ENCODE peak calls at places on chromosomes 11 and 22, in seven cellular contexts. F is NB4, U is H1, J is A549, W is WTC11, I is endothelial cell of umbilical vein, Q is HCT116. L is an unnamed sample.

GRCh38 chr11:128471138-128471661 is 116.2 kb downstream of the ETS1 start:
- DNase-seq in J (no peak), F (peak; percentile 62), W (no peak), Q (no peak), I (no peak), U (no peak), L (no peak)

GRCh38 chr22:46113910-46114517 is 36.3 kb upstream of the PPARA start:
- DNase-seq in U (no peak), F (no peak), Q (no peak), I (no peak), W (no peak), J (no peak), L (no peak)

GRCh38 chr11:96424693-96425092 is 34.9 kb downstream of the JRKL start:
- DNase-seq in J (no peak), U (no peak), Q (no peak), W (no peak), I (peak; percentile 51), F (no peak), L (no peak)

GRCh38 chr22:45910928-45911467 is 66.0 kb downstream of the WNT7B start:
- DNase-seq in Q (no peak), W (no peak), I (no peak), J (no peak), F (no peak), U (no peak), L (no peak)

GRCh38 chr22:46238541-46238940 is 11.6 kb downstream of the CDPF1 start:
- DNase-seq in U (no peak), Q (no peak), I (no peak), F (no peak), J (no peak), W (no peak), L (peak; percentile 55)

GRCh38 chr22:23220485-23221350 is 40.4 kb downstream of the BCR start:
- DNase-seq in J (no peak), Q (no peak), I (peak; percentile 68), F (peak; percentile 86), W (no peak), U (no peak), L (no peak)

GRCh38 chr22:23090079-23090835 is 19.9 kb downstream of the GNAZ start:
- DNase-seq in F (no peak), J (no peak), U (no peak), W (no peak), Q (no peak), I (no peak), L (no peak)

GRCh38 chr11:73810637-73811036 is 23.0 kb downstream of the MRPL48 start:
- DNase-seq in U (no peak), F (no peak), Q (no peak), J (no peak), W (no peak), I (no peak), L (no peak)

GRCh38 chr22:42417645-42418303 is 14.4 kb downstream of the NFAM1 start:
- DNase-seq in W (no peak), J (no peak), I (no peak), U (no peak), F (peak; percentile 54), Q (no peak), L (no peak)

GRCh38 chr11:38503876-38504275 is 1905.8 kb upstream of the RAG2 start:
- DNase-seq in F (no peak), J (no peak), U (no peak), W (no peak), Q (no peak), I (no peak), L (no peak)

GRCh38 chr11:105838668-105839403 is 183.2 kb downstream of the MSANTD4 start:
- DNase-seq in U (no peak), J (no peak), F (peak; percentile 4), Q (peak; percentile 35), I (no peak), W (no peak), L (no peak)

GRCh38 chr11:68727783-68728182 is 23.5 kb downstream of the TESMIN start:
- DNase-seq in J (peak; percentile 21), F (peak; percentile 34), I (peak; percentile 14), U (no peak), Q (no peak), W (no peak), L (no peak)

GRCh38 chr22:43226368-43226979 is 39.5 kb upstream of the TTLL12 start:
- DNase-seq in U (peak; percentile 71), Q (no peak), F (no peak), J (no peak), W (peak; percentile 76), I (no peak), L (peak; percentile 39)

GRCh38 chr22:27419473-27419872 is 382.1 kb downstream of the MN1 start:
- DNase-seq in Q (no peak), J (no peak), F (no peak), W (no peak), I (peak; percentile 88), U (no peak), L (no peak)

GRCh38 chr11:63768232-63769043 is at the start of gene ZFTA:
- DNase-seq in I (peak; percentile 41), F (peak; percentile 84), W (peak; percentile 75), Q (no peak), U (peak; percentile 90), J (peak; percentile 51), L (peak; percentile 98)

GRCh38 chr22:39580795-39581194 is 10.2 kb downstream of the CACNA1I start:
- DNase-seq in Q (no peak), F (no peak), I (no peak), U (no peak), J (no peak), W (no peak), L (no peak)

GRCh38 chr22:22161924-22162851 is 82.4 kb upstream of the VPREB1 start:
- DNase-seq in U (no peak), J (no peak), F (no peak), I (no peak), Q (no peak), W (no peak), L (no peak)

GRCh38 chr11:85941380-85941973 is 86.3 kb downstream of the CCDC83 start:
- DNase-seq in J (peak; percentile 66), F (peak; percentile 76), W (peak; percentile 61), I (peak; percentile 71), Q (no peak), U (peak; percentile 58), L (peak; percentile 63)

GRCh38 chr11:290621-291231 is 1.8 kb downstream of the PGGHG start:
- DNase-seq in F (no peak), W (peak; percentile 9), I (no peak), Q (no peak), J (no peak), U (no peak), L (no peak)

GRCh38 chr22:32627091-32627490 is 152.5 kb downstream of the FBXO7 start:
- DNase-seq in W (no peak), I (no peak), Q (no peak), U (no peak), F (no peak), J (no peak), L (no peak)

GRCh38 chr11:93220078-93220477 is 22.3 kb upstream of the SLC36A4 start:
- DNase-seq in Q (no peak), J (no peak), F (no peak), I (no peak), W (no peak), U (no peak), L (no peak)

GRCh38 chr22:24200616-24201212 is 19.4 kb downstream of the SUSD2 start:
- DNase-seq in F (no peak), U (no peak), J (peak; percentile 84), Q (peak; percentile 67), I (peak; percentile 74), W (no peak), L (peak; percentile 6)

DNA sequence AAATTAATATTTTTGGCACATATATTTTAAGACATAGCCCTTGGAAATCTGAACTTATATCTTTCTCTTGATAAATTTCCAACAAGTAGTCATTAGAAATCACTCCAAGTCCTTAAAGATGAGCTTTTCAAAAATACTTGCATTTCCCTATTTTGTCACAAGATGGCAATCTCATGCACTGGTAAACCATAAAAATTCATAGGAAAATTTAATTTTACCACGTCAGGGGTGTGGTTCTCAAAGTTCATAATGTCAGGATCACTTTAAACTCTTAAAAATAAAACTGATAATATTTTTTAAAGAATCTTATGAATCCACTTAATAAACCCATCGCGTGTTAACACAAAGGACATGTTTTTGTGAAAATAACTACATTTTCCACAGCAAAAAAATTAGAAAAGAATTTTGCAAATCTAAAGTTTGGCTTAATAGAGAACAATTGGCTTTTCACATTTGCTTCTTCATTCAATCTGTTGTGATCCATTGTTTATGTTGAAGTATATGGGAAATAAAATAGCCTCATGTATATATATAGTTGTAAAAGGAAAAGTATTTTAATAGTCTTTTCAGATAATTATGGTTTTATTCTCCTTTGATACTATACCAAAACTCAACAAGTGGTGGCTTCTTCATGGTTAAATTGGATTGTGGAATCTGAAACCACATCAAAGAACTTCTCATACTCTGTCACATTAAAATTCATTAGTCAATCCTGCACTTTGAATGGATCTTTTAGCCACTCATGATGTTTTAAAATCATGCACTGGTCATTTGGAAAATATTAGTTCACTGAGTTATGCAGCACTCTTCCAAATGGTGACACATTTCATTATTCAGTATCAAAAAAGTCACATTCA is 169.1 kb downstream of the CADM1 start:
- DNase-seq in J (peak; percentile 46), I (peak; percentile 41), Q (no peak), F (peak; percentile 33), W (no peak), U (no peak), L (peak; percentile 21)
- TF ChIP-seq MAX in J (no peak), I (no peak), Q (no peak), F (no peak), W (no peak), U (no peak), L (no peak)

GRCh38 chr11:71485063-71485399 is 32.0 kb downstream of the NADSYN1 start:
- DNase-seq in J (no peak), I (no peak), Q (no peak), W (no peak), U (no peak), F (no peak), L (no peak)
- TF ChIP-seq MAX in J (no peak), I (no peak), Q (no peak), W (no peak), U (no peak), F (no peak), L (no peak)

DNA sequence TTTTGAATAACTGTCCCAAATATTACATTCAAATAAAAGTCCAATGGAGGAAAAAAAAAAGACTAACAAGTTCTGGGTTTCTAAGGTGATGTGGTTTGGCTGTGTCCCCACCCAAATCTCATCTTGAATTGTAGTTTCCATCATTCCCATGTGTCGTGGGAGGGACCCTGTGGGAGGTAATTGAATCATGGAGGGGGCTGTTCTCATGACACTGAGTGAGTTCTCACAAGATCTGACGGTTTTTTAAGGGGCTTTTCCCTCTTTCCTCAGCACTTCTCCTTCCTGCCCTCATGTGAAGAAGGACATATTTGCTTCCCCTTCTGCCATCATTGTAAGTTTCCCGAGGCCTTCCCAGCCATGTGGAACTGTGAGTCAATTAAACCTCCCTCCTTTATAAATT is 7.9 kb upstream of the MS4A2 start:
- DNase-seq in F (no peak), Q (no peak), W (no peak), U (no peak), I (no peak), J (no peak), L (no peak)
- TF ChIP-seq MAX in F (no peak), Q (no peak), W (no peak), U (no peak), I (no peak), J (no peak), L (no peak)

DNA sequence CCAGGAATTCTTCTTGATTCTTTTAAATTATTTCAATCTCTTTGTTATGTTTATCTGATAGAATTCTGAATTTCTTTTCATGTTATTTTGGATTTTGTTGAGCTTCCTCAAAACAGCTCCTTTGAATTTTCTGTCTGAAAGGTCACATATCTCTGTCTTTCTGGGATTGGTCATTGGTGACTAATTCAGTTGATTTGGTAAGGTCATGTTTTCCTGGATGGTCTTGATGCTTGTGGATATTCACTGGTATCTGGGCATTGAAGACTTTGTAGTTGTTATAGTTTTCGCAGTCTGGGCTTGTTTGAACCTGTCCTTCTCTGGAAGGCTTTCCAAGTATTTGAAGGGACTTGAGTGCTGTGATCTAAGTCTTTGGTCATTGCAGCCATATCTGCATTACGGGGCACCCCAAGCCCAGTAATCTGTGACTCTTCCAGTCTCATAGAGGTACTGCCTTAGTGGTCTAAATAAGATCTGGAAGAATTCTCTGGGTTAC is 18.9 kb upstream of the INSC start:
- DNase-seq in I (no peak), F (no peak), U (no peak), Q (no peak), J (no peak), W (no peak), L (no peak)
- TF ChIP-seq MAX in I (no peak), F (no peak), U (no peak), Q (no peak), J (no peak), W (no peak), L (no peak)

L was measured in SK-N-SH.